ENCODE peak calls at places on chromosomes 1 and 21, in nine cellular contexts. H is H1; P is cardiac muscle cell; O is adipocyte; C is H9; S is CD8-positive, alpha-beta T cell; W is right atrium auricular region; U is uterus; Y is effector memory CD4-positive, alpha-beta T cell. R is an unnamed sample.

GRCh38 chr1:33429332-33429731 is 1.6 kb downstream of the PHC2 start:
- DNase-seq in H (no peak), C (no peak), S (no peak), P (no peak), U (no peak), W (no peak), O (no peak), Y (no peak), R (no peak)

GRCh38 chr1:8911416-8912309 is 33.2 kb upstream of the ENO1 start:
- DNase-seq in W (no peak), U (no peak), S (no peak), O (no peak), Y (no peak), P (no peak), C (peak; percentile 74), H (no peak), R (no peak)

GRCh38 chr1:9852410-9853301 is 28.9 kb upstream of the CLSTN1 start:
- DNase-seq in Y (no peak), C (no peak), P (no peak), W (peak; percentile 69), U (peak; percentile 50), S (no peak), H (no peak), O (peak; percentile 87), R (no peak)

GRCh38 chr1:58803858-58804257 is 20.0 kb upstream of the JUN start:
- DNase-seq in Y (no peak), P (no peak), C (no peak), H (no peak), O (no peak), S (no peak), W (no peak), U (no peak), R (no peak)

GRCh38 chr1:100868364-100868995 is 26.2 kb downstream of the EXTL2 start:
- DNase-seq in O (peak; percentile 77), W (no peak), C (no peak), P (peak; percentile 52), H (no peak), S (no peak), Y (no peak), U (no peak), R (no peak)

GRCh38 chr21:44658511-44658910 is 779 bp downstream of the KRTAP12-3 start:
- DNase-seq in Y (no peak), S (no peak), C (no peak), O (no peak), P (no peak), U (no peak), W (no peak), H (no peak), R (no peak)

GRCh38 chr21:21188513-21189188 is 190.4 kb downstream of the NCAM2 start:
- DNase-seq in P (no peak), Y (no peak), H (no peak), C (no peak), W (no peak), U (no peak), O (no peak), S (no peak), R (no peak)

GRCh38 chr21:44897326-44898010 is 23.2 kb downstream of the ITGB2 start:
- DNase-seq in Y (no peak), U (no peak), P (no peak), S (no peak), O (no peak), W (no peak), H (no peak), C (peak; percentile 73), R (peak; percentile 77)

GRCh38 chr1:210260087-210260486 is 27.5 kb downstream of the SERTAD4 start:
- DNase-seq in O (no peak), S (no peak), P (no peak), U (no peak), H (no peak), Y (no peak), C (no peak), W (no peak), R (no peak)

GRCh38 chr1:210264521-210265380 is 32.2 kb downstream of the SERTAD4 start:
- DNase-seq in P (peak; percentile 20), C (no peak), Y (no peak), O (no peak), W (no peak), S (no peak), H (no peak), U (no peak), R (no peak)

GRCh38 chr1:210263963-210264362 is 31.4 kb downstream of the SERTAD4 start:
- DNase-seq in Y (no peak), O (no peak), U (no peak), P (no peak), W (no peak), H (no peak), S (no peak), C (no peak), R (no peak)

GRCh38 chr1:210262167-210262896 is 29.7 kb downstream of the SERTAD4 start:
- DNase-seq in C (no peak), P (no peak), S (no peak), W (peak; percentile 72), U (no peak), Y (no peak), H (no peak), O (peak; percentile 92), R (no peak)

GRCh38 chr1:210262897-210263272 is 30.3 kb downstream of the SERTAD4 start:
- DNase-seq in W (peak; percentile 70), H (no peak), C (no peak), Y (no peak), S (no peak), O (peak; percentile 81), P (no peak), U (no peak), R (no peak)
- H3K4me1 ChIP-seq in W (no peaks in the 10 kb centered on the region), H (peaks cover 2% of the 10 kb centered on the region), C (peaks cover 5% of the 10 kb centered on the region), Y (no peaks in the 10 kb centered on the region), S (no peaks in the 10 kb centered on the region), O (peaks cover 47% of the 10 kb centered on the region), P (peaks cover 5% of the 10 kb centered on the region), U (peaks cover 19% of the 10 kb centered on the region), R (peaks cover 19% of the 10 kb centered on the region)

GRCh38 chr1:19463204-19463803 is 22.0 kb downstream of the CAPZB start:
- DNase-seq in O (no peak), S (peak; percentile 59), C (no peak), W (no peak), Y (peak; percentile 63), P (no peak), H (no peak), U (no peak), R (no peak)

GRCh38 chr1:19467199-19468187 is 17.8 kb downstream of the CAPZB start:
- DNase-seq in C (no peak), O (no peak), W (no peak), S (no peak), P (no peak), U (no peak), Y (no peak), H (no peak), R (no peak)

GRCh38 chr1:19466112-19466561 is 19.2 kb downstream of the CAPZB start:
- DNase-seq in P (no peak), H (no peak), U (no peak), Y (no peak), C (no peak), W (no peak), O (no peak), S (no peak), R (no peak)

GRCh38 chr1:19465123-19465522 is 20.2 kb downstream of the CAPZB start:
- DNase-seq in H (no peak), W (no peak), O (no peak), S (no peak), C (no peak), U (no peak), Y (no peak), P (no peak), R (no peak)

DNA sequence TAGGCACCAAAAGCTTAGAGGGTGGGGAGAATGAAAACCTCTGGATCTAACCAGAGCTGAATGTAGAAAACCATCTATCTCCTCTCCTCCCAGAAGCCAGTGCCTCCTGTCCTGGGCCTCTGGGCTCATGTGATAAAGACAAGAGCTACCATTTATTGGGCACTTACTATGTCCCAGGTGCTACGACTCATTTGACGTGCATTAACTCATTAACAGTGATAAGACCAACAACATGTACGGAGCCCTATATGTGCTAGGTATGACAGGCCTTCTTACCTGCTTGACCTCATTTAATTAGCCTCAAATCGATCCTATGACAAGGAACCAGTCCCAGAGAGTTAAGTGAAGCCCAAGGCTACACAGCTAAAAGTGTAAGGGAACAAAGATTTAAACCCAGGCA is 19.7 kb downstream of the CAPZB start:
- DNase-seq in P (no peak), Y (no peak), O (no peak), H (no peak), C (no peak), W (no peak), U (no peak), S (no peak), R (no peak)
- H3K4me1 ChIP-seq in P (peaks cover 20% of the 10 kb centered on the region), Y (peaks cover 94% of the 10 kb centered on the region), O (peaks cover 50% of the 10 kb centered on the region), H (peaks cover 32% of the 10 kb centered on the region), C (peaks cover 23% of the 10 kb centered on the region), W (no peaks in the 10 kb centered on the region), U (peaks cover 14% of the 10 kb centered on the region), S (peaks cover 98% of the 10 kb centered on the region), R (peaks cover 90% of the 10 kb centered on the region)

DNA sequence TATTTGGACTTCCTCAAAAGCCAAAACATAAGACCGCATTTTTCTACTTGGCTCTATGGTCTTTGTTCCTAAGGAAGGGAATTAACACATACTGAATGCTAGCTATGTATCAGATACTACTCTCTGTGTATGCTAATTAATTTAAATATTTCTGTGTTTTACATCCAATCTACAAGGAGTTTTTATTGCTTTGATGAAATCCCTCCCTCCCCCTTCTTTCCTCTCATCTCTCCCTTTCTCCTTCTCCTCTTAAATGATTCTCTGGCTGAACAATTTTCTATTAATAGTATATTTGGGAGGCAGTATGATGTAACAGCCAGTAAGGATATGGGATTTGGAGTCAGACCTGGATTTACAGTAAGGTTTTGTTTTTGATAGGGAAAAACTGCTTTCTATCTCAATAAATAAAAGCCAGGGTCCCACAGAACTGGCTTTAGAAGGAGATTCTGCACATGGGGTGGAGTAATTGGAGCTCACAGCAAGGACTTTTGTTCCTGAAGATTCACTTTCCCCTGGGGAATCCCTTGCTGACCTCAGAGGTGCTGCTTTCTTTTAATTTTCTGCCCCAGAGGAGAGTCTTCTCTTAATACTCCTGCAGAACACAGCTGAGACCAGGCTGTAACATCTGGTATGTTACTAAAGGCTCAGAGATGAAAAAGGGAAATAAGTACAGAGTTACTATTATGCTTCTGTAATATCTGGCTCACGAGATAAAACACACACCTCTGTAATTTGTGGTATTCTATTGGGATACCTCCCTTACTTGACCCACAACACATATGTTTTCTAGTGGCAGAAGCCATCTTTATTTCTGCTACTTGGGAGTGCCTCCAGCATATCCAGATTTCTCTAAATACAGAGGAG is 13.3 kb downstream of the EPB41 start:
- DNase-seq in S (no peak), U (no peak), O (peak; percentile 47), H (peak; percentile 22), P (no peak), C (no peak), Y (no peak), W (no peak), R (no peak)
- H3K4me1 ChIP-seq in S (peaks cover 75% of the 10 kb centered on the region), U (no peaks in the 10 kb centered on the region), O (peaks cover 27% of the 10 kb centered on the region), H (peaks cover 5% of the 10 kb centered on the region), P (peaks cover 23% of the 10 kb centered on the region), C (no peaks in the 10 kb centered on the region), Y (peaks cover 52% of the 10 kb centered on the region), W (no peaks in the 10 kb centered on the region), R (peaks cover 29% of the 10 kb centered on the region)

GRCh38 chr1:181140891-181141290 is 52.4 kb downstream of the IER5 start:
- DNase-seq in S (no peak), P (no peak), O (no peak), U (no peak), C (no peak), Y (no peak), H (no peak), W (no peak), R (no peak)

GRCh38 chr1:181137217-181137743 is 48.8 kb downstream of the IER5 start:
- DNase-seq in H (no peak), W (no peak), O (no peak), U (no peak), Y (no peak), C (no peak), P (no peak), S (no peak), R (no peak)

GRCh38 chr1:181140398-181140797 is 51.9 kb downstream of the IER5 start:
- DNase-seq in Y (no peak), W (no peak), P (no peak), U (no peak), O (peak; percentile 40), C (no peak), H (no peak), S (no peak), R (no peak)

GRCh38 chr1:181141431-181141910 is 53.0 kb downstream of the IER5 start:
- DNase-seq in Y (no peak), O (peak; percentile 66), H (no peak), W (peak; percentile 73), S (no peak), C (no peak), U (no peak), P (no peak), R (peak; percentile 55)

DNA sequence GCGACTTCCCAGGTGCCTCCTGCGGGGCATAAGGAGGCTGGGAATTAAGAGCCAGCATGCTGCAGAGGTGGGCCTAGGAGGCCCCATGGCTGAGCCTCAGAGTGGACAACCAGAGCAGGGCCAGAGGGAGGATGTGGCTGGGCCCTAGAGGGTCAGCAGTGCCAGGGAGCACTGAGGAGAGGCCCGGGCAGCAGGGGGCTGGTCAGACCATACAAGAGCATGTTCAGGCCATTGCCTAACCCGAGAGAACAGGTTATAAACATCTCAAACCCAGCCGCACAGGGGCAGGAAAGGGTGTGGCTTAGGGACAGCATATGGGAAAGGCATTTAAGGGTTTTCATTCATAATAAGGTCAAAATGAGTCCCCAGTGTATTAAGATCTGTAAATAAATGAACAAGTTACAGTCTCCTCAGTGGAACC is 51.1 kb downstream of the IER5 start:
- DNase-seq in H (no peak), S (no peak), C (no peak), W (no peak), P (no peak), Y (no peak), U (no peak), O (peak; percentile 46), R (no peak)
- H3K4me1 ChIP-seq in H (peaks cover 8% of the 10 kb centered on the region), S (peaks cover 24% of the 10 kb centered on the region), C (no peaks in the 10 kb centered on the region), W (no peaks in the 10 kb centered on the region), P (no peaks in the 10 kb centered on the region), Y (peaks cover 25% of the 10 kb centered on the region), U (peaks cover 32% of the 10 kb centered on the region), O (peaks cover 54% of the 10 kb centered on the region), R (peaks cover 42% of the 10 kb centered on the region)

R was measured in lower lobe of right lung.